ENCODE peak calls at places on chromosomes 7 and 10, in five cellular contexts. C is HepG2, S is GM12878, R is upper lobe of left lung, Z is K562. D is an unnamed sample.

GRCh38 chr7:134480202-134480601 is 21.3 kb upstream of the AKR1B1 start:
- ATAC-seq in C (no peak), S (no peak), R (no peak), Z (no peak), D (no peak)

GRCh38 chr10:127132434-127132833 is 64.0 kb downstream of the INSYN2A start:
- ATAC-seq in C (no peak), S (no peak), R (no peak), Z (no peak), D (no peak)

GRCh38 chr10:69334258-69335062 is 56.2 kb downstream of the HK1 start:
- ATAC-seq in C (peak; percentile 23), S (peak; percentile 73), R (no peak), Z (peak; percentile 94), D (no peak)

GRCh38 chr7:32536585-32536984 is 41.3 kb downstream of the AVL9 start:
- ATAC-seq in C (no peak), S (no peak), R (no peak), Z (no peak), D (no peak)

GRCh38 chr7:34108150-34108549 is 202.8 kb downstream of the BMPER start:
- ATAC-seq in C (no peak), S (no peak), R (peak; percentile 85), Z (no peak), D (peak; percentile 85)

GRCh38 chr10:51301644-51302043 is 227.4 kb downstream of the PRKG1 start:
- ATAC-seq in C (no peak), S (no peak), R (peak; percentile 69), Z (no peak), D (peak; percentile 44)

GRCh38 chr10:33162248-33162575 is 172.3 kb downstream of the NRP1 start:
- ATAC-seq in C (no peak), S (no peak), R (no peak), Z (no peak), D (no peak)

GRCh38 chr7:36217211-36217960 is 64.3 kb downstream of the EEPD1 start:
- ATAC-seq in C (no peak), S (no peak), R (no peak), Z (peak; percentile 79), D (no peak)

GRCh38 chr7:122137291-122138077 is 6.6 kb downstream of the AASS start:
- ATAC-seq in C (peak; percentile 47), S (no peak), R (peak; percentile 37), Z (no peak), D (no peak)

GRCh38 chr10:76133597-76134255 is 702.3 kb downstream of the LRMDA start:
- ATAC-seq in C (no peak), S (no peak), R (no peak), Z (no peak), D (no peak)

GRCh38 chr10:10826125-10826524 is 191.5 kb upstream of the CELF2 start:
- ATAC-seq in C (no peak), S (no peak), R (no peak), Z (no peak), D (no peak)

GRCh38 chr7:34486371-34486770 is 171.6 kb upstream of the NPSR1 start:
- ATAC-seq in C (no peak), S (no peak), R (no peak), Z (no peak), D (no peak)

GRCh38 chr10:104732222-104732621 is 91.1 kb downstream of the SORCS3 start:
- ATAC-seq in C (no peak), S (no peak), R (no peak), Z (no peak), D (peak; percentile 59)

GRCh38 chr7:104943502-104944343 is 70.3 kb upstream of the KMT2E start:
- ATAC-seq in C (peak; percentile 51), S (peak; percentile 75), R (peak; percentile 45), Z (peak; percentile 87), D (peak; percentile 10)

GRCh38 chr7:80488406-80488805 is 23.5 kb downstream of the GNAT3 start:
- ATAC-seq in C (no peak), S (no peak), R (no peak), Z (no peak), D (no peak)

GRCh38 chr10:37623506-37623905 is 233.9 kb downstream of the ZNF248 start:
- ATAC-seq in C (peak; percentile 77), S (no peak), R (no peak), Z (no peak), D (no peak)

GRCh38 chr7:75985009-75985517 is 9.3 kb downstream of the TMEM120A start:
- ATAC-seq in C (no peak), S (no peak), R (no peak), Z (no peak), D (no peak)

DNA sequence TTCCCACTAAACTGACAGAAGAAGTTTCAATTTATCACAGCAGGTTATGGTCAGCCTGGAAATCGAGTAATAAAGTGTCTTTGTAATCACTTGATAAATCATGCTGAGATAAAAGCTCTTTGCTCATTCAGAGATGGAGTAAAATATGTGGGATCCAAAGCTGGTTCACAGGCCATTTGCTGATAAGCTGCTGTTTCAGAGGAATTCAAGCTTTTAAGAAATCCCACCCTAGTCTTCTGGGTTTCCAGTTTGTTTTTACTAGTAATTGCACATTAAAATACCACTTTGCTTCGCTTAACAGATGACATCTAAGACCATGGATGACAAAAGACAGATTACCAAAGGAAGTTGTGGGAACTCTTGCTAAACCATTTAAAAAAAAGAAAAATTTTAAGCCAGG is 37.4 kb upstream of the CDK6 start:
- ATAC-seq in C (no peak), S (no peak), R (no peak), Z (no peak), D (no peak)
- TF ChIP-seq EP300 in C (no peak), S (no peak), R (no peak), Z (no peak), D (no peak)

DNA sequence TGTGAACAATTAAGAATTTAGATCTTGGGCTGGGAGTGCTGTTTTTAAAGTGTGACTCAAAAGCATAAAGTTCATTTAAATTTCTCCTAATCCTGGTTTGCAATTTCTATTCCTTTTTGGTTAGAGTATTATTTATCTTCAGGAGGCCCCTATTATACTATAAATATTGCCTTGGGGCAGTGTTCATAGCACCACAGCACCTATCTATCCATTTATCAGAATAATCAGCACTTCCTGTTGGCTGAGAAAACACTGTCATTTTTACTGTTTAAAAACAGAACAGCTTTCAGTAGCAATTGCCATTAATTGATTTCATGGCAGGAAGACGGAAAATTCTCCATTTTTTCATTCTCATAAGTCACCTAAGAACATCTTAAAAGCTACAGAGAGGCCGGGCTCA is 111.4 kb downstream of the KIAA1217 start:
- ATAC-seq in C (no peak), S (no peak), R (no peak), Z (no peak), D (no peak)
- TF ChIP-seq POLR2AphosphoS5 in C (no peak), S (no peak), R (no peak), Z (no peak), D (no peak)

GRCh38 chr7:88665892-88666514 is 93.5 kb upstream of the ZNF804B start:
- ATAC-seq in C (no peak), S (no peak), R (no peak), Z (peak; percentile 88), D (no peak)
- TF ChIP-seq CTCF in C (no peak), S (no peak), R (no peak), Z (no peak), D (no peak)

GRCh38 chr7:92246363-92247101 is 758 bp downstream of the ANKIB1 start:
- ATAC-seq in C (peak; percentile 46), S (peak; percentile 51), R (peak; percentile 26), Z (peak; percentile 52), D (peak; percentile 5)

GRCh38 chr7:92242972-92243371 is 2.7 kb downstream of the KRIT1 start:
- ATAC-seq in C (no peak), S (no peak), R (no peak), Z (no peak), D (no peak)

GRCh38 chr7:92244803-92245486 is 769 bp downstream of the KRIT1 start:
- ATAC-seq in C (peak; percentile 10), S (peak; percentile 7), R (peak; percentile 38), Z (peak; percentile 44), D (peak; percentile 14)

GRCh38 chr7:92250603-92251002 is 4.8 kb downstream of the ANKIB1 start:
- ATAC-seq in C (no peak), S (no peak), R (no peak), Z (no peak), D (no peak)

GRCh38 chr7:92245487-92246362 is at the start of the genes ANKIB1 and KRIT1:
- ATAC-seq in C (peak; percentile 92), S (peak; percentile 84), R (peak; percentile 97), Z (peak; percentile 87), D (peak; percentile 91)
- TF ChIP-seq EP300 in C (no peak), S (no peak), R (peak; percentile 20), Z (no peak), D (no peak)

DNA sequence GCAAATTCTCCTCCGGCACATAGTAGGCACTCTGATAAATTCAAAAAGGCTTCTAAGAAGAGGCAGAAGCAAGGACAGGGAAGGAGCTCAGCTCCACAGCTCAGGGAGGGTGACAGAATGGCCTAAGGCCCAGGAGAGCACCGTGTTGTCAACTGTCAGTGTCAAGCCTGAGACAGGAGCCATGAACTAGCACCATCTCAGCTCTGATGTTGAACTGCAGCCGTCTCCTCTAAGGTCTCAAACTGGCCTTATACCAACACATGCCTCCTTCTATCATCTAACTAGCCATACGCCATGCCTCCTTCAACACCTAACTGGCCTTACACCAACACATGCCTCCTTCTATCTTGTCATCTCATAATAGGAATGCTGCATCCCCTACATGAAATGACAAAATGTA is 73.0 kb downstream of the IGF2BP3 start:
- ATAC-seq in C (peak; percentile 53), S (peak; percentile 40), R (no peak), Z (peak; percentile 62), D (no peak)
- TF ChIP-seq POLR2AphosphoS5 in C (no peak), S (no peak), R (no peak), Z (no peak), D (no peak)

DNA sequence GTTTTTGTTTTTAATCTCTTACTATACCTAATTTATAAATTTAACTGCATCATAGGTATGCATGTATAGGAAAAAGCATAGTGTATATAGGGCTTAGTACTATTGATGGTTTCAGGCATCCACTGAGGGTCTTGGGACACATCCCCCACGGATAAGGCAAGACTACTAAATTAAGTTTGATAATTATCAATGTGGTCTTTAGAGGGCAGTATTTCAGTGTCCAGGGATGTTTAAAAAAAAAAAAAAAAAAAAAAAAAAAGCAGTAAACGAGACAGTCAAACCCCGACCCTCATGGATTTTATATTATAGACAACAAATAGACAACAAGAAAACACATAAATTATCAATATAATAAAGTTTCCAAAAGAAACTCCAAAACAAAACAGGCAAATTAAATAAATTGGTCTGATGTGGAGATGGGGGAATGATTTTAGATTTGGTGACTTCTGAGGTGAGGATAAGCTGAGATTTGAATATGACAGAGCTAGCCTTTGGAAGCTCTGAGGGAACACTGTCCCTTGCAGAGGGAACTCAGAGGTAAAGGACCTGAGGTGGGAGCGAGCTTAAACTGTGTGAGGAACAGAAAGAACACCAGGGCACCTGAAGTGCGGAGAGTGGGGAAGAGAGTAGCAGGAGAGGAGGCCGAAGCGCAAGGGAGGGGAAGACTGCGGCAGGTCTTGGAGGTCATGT is 14.8 kb downstream of the ACSM6 start:
- ATAC-seq in C (no peak), S (peak; percentile 14), R (no peak), Z (peak; percentile 20), D (no peak)
- TF ChIP-seq CTCF in C (no peak), S (no peak), R (no peak), Z (peak; percentile 16), D (no peak)

GRCh38 chr7:5381211-5381772 is 42.3 kb downstream of the TNRC18 start:
- ATAC-seq in C (no peak), S (no peak), R (no peak), Z (peak; percentile 22), D (no peak)

GRCh38 chr7:5380350-5381210 is 43.1 kb downstream of the TNRC18 start:
- ATAC-seq in C (no peak), S (no peak), R (no peak), Z (no peak), D (no peak)

GRCh38 chr7:5384618-5385017 is 39.0 kb downstream of the TNRC18 start:
- ATAC-seq in C (no peak), S (no peak), R (no peak), Z (no peak), D (no peak)

GRCh38 chr7:5383314-5384098 is 40.1 kb downstream of the TNRC18 start:
- ATAC-seq in C (no peak), S (no peak), R (no peak), Z (no peak), D (no peak)

GRCh38 chr7:5382281-5383041 is 41.2 kb downstream of the TNRC18 start:
- ATAC-seq in C (no peak), S (peak; percentile 25), R (peak; percentile 21), Z (peak; percentile 74), D (peak; percentile 28)
- TF ChIP-seq EP300 in C (no peak), S (no peak), R (no peak), Z (no peak), D (no peak)

D was measured in gastroesophageal sphincter.